ENCODE peak calls at places on chromosomes 3 and 15, in six cellular contexts. K is psoas muscle, W is WTC11, G is DND-41, T is PC-3, X is fibroblast of mammary gland. A is an unnamed sample.

GRCh38 chr15:77402740-77403379 is 17.0 kb downstream of the PEAK1 start:
- DNase-seq in X (peak; percentile 77), G (no peak), W (no peak), K (no peak), T (no peak), A (no peak)

GRCh38 chr15:62026707-62027565 is 33.3 kb downstream of the VPS13C start:
- DNase-seq in X (no peak), T (no peak), G (no peak), K (no peak), W (no peak), A (no peak)

GRCh38 chr3:134606033-134607025 is 44.5 kb downstream of the KY start:
- DNase-seq in X (no peak), T (no peak), G (no peak), W (no peak), K (no peak), A (no peak)

GRCh38 chr3:153513236-153513635 is 351.2 kb downstream of the RAP2B start:
- DNase-seq in X (peak; percentile 23), K (no peak), G (no peak), W (peak; percentile 12), T (peak; percentile 58), A (peak; percentile 30)

GRCh38 chr3:50654196-50654595 is 20.5 kb upstream of the DOCK3 start:
- DNase-seq in K (peak; percentile 45), W (no peak), T (no peak), G (no peak), X (no peak), A (no peak)

GRCh38 chr3:179452872-179453271 is 1.6 kb upstream of the GNB4 start:
- DNase-seq in K (no peak), G (no peak), W (no peak), X (no peak), T (no peak), A (no peak)

GRCh38 chr3:59052803-59053411 is 3.1 kb upstream of the CFAP20DC start:
- DNase-seq in G (no peak), K (no peak), T (peak; percentile 65), W (no peak), X (peak; percentile 62), A (peak; percentile 19)

GRCh38 chr3:100080573-100080972 is 33.7 kb downstream of the FILIP1L start:
- DNase-seq in W (no peak), K (no peak), X (no peak), T (no peak), G (no peak), A (peak; percentile 23)

GRCh38 chr3:170637321-170637720 is 51.4 kb upstream of the SLC7A14 start:
- DNase-seq in T (no peak), X (no peak), G (no peak), W (no peak), K (no peak), A (no peak)

GRCh38 chr3:148131990-148132638 is 565.6 kb upstream of the AGTR1 start:
- DNase-seq in X (peak; percentile 16), W (no peak), G (no peak), K (no peak), T (no peak), A (no peak)

GRCh38 chr3:47495111-47495510 is 18.4 kb downstream of the ELP6 start:
- DNase-seq in W (no peak), T (no peak), X (no peak), K (no peak), G (no peak), A (no peak)

GRCh38 chr15:76935620-76936019 is 4.1 kb downstream of the RCN2 start:
- DNase-seq in G (no peak), W (no peak), X (no peak), K (no peak), T (no peak), A (no peak)

GRCh38 chr15:98937413-98938104 is 70.0 kb downstream of the PGPEP1L start:
- DNase-seq in T (no peak), K (no peak), X (no peak), G (no peak), W (no peak), A (no peak)

DNA sequence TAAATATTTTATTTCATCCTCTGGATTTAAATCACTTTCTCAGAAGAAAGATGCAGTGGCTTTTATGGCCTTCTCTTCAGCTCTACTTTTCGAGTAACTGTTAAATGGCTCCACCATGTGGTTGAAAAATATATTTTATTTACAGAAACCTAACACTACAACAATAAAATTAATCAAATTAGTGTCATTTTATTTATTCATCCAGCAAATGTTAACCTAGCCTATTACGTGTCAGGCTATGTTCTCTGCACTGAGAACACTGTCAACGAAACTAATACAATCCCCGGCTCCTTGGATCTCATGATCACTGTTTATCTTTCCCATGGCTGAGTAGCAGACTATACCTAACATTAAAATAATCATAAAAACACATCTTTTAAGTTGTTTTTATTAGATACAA is 148.0 kb upstream of the OSTN start:
- DNase-seq in W (no peak), K (no peak), X (peak; percentile 51), T (peak; percentile 78), G (no peak), A (no peak)
- TF ChIP-seq CTCF in W (peak; percentile 35), K (peak; percentile 56), X (peak; percentile 35), T (peak; percentile 71), G (peak; percentile 54), A (peak; percentile 39)

DNA sequence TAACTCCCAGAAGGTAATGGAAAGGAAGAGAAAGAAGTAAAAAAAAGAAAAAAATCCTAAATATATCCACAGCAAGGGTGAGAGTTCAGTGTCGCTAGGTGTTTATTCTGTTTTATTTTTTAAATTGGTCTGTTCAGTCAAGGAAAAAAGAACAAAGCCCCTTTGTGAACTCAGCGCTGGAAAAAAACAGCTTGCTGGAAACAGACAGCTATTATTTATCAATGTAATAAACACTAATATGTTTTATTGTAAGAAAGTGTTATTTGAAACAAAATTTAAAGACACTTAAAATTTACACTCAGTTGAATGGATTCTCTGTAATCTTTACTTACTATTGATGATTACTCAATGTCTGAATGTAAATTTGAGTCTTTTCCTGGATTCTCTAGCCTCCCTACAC is 32.3 kb upstream of the LEKR1 start:
- DNase-seq in G (no peak), W (no peak), X (no peak), K (no peak), T (no peak), A (no peak)
- TF ChIP-seq CTCF in G (no peak), W (no peak), X (no peak), K (no peak), T (no peak), A (no peak)

GRCh38 chr15:81176291-81176893 is 20.3 kb upstream of the IL16 start:
- DNase-seq in T (no peak), K (peak; percentile 75), G (no peak), X (no peak), W (peak; percentile 21), A (no peak)
- TF ChIP-seq CTCF in T (no peak), K (no peak), G (no peak), X (peak; percentile 24), W (no peak), A (no peak)

GRCh38 chr3:192920406-192920805 is 2.8 kb upstream of the MB21D2 start:
- DNase-seq in W (no peak), X (no peak), T (no peak), G (no peak), K (no peak), A (no peak)
- TF ChIP-seq CTCF in W (no peak), X (no peak), T (no peak), G (no peak), K (no peak), A (no peak)

GRCh38 chr3:67940200-67940952 is 286.0 kb upstream of the SUCLG2 start:
- DNase-seq in G (no peak), T (peak; percentile 16), W (no peak), K (no peak), X (no peak), A (peak; percentile 24)
- TF ChIP-seq CTCF in G (no peak), T (peak; percentile 25), W (no peak), K (no peak), X (no peak), A (no peak)

GRCh38 chr3:79011821-79012529 is 755.8 kb downstream of the ROBO1 start:
- DNase-seq in X (no peak), G (no peak), T (no peak), K (peak; percentile 52), W (no peak), A (no peak)

GRCh38 chr3:79012946-79013362 is 754.8 kb downstream of the ROBO1 start:
- DNase-seq in G (no peak), T (no peak), X (no peak), K (no peak), W (no peak), A (no peak)

GRCh38 chr3:79016587-79017380 is 751.0 kb downstream of the ROBO1 start:
- DNase-seq in G (no peak), X (peak; percentile 54), T (peak; percentile 66), W (no peak), K (no peak), A (no peak)

GRCh38 chr3:79015854-79016253 is 751.9 kb downstream of the ROBO1 start:
- DNase-seq in X (no peak), K (no peak), W (no peak), G (no peak), T (no peak), A (no peak)

GRCh38 chr3:79012530-79012913 is 755.3 kb downstream of the ROBO1 start:
- DNase-seq in T (no peak), W (no peak), G (no peak), K (no peak), X (no peak), A (no peak)
- TF ChIP-seq CTCF in T (no peak), W (no peak), G (no peak), K (no peak), X (no peak), A (no peak)

A was measured in Calu3.